ENCODE peak calls at places on chromosomes 6 and 20, in four cellular contexts. Z is NCI-H774; C is Ammon's horn; X is stimulated activated CD8-positive, alpha-beta memory T cell treated with anti-CD3 and anti-CD28 coated beads, Interleukin-2, amount 100 ng/mL, for 1 hour. J is an unnamed sample.

GRCh38 chr20:24651171-24651972 is 181.9 kb downstream of the SYNDIG1 start:
- DNase-seq in Z (no peak), C (no peak), X (no peak), J (no peak)

GRCh38 chr6:147322299-147323162 is 118.3 kb downstream of the STXBP5 start:
- DNase-seq in Z (no peak), C (no peak), X (no peak), J (peak)

GRCh38 chr20:46799781-46800180 is 90.3 kb downstream of the SLC2A10 start:
- DNase-seq in Z (no peak), C (no peak), X (no peak), J (no peak)

GRCh38 chr6:158560787-158561246 is 926 bp downstream of the TMEM181 start:
- DNase-seq in Z (no peak), C (no peak), X (no peak), J (no peak)

GRCh38 chr6:6655805-6656251 is 67.3 kb downstream of the LY86 start:
- DNase-seq in Z (no peak), C (no peak), X (no peak), J (no peak)

GRCh38 chr6:142300758-142301251 is 1.0 kb upstream of the ADGRG6 start:
- DNase-seq in Z (no peak), C (no peak), X (no peak), J (no peak)

GRCh38 chr6:32703347-32703746 is 36.9 kb upstream of the HLA-DQB1 start:
- DNase-seq in Z (no peak), C (no peak), X (no peak), J (no peak)

GRCh38 chr6:52389626-52390360 is 27.8 kb downstream of the PAQR8 start:
- DNase-seq in Z (peak), C (no peak), X (no peak), J (peak)

GRCh38 chr6:106530026-106530425 is 99.3 kb downstream of the RTN4IP1 start:
- DNase-seq in Z (no peak), C (no peak), X (no peak), J (no peak)

GRCh38 chr20:36573798-36574277 is 441 bp downstream of the TGIF2 start:
- DNase-seq in Z (no peak), C (peak), X (peak), J (peak)

GRCh38 chr6:163672710-163673109 is 258.2 kb downstream of the QKI start:
- DNase-seq in Z (no peak), C (no peak), X (no peak), J (no peak)

GRCh38 chr6:53347921-53348435 is 772 bp downstream of the ELOVL5 start:
- DNase-seq in Z (peak), C (peak), X (peak), J (peak)

GRCh38 chr6:26414281-26414680 is 12.2 kb downstream of the BTN3A1 start:
- DNase-seq in Z (no peak), C (no peak), X (no peak), J (no peak)

GRCh38 chr6:123393333-123393732 is 243.4 kb downstream of the TRDN start:
- DNase-seq in Z (peak), C (peak), X (no peak), J (no peak)

GRCh38 chr6:82617648-82618047 is 254.0 kb downstream of the TPBG start:
- DNase-seq in Z (no peak), C (no peak), X (no peak), J (no peak)

GRCh38 chr6:105474234-105474633 is 71.4 kb upstream of the PREP start:
- DNase-seq in Z (no peak), C (peak), X (no peak), J (no peak)

GRCh38 chr6:53066874-53067273 is 1.7 kb downstream of the FBXO9 start:
- DNase-seq in Z (no peak), C (no peak), X (no peak), J (no peak)

GRCh38 chr6:111743859-111744692 is 129.2 kb downstream of the FYN start:
- DNase-seq in Z (no peak), C (peak), X (no peak), J (no peak)

GRCh38 chr6:54255881-54256280 is 52.4 kb upstream of the TINAG start:
- DNase-seq in Z (no peak), C (no peak), X (no peak), J (no peak)

GRCh38 chr6:11473008-11473740 is 64.4 kb upstream of the TMEM170B start:
- DNase-seq in Z (no peak), C (no peak), X (no peak), J (no peak)

GRCh38 chr6:147222160-147222838 is 18.1 kb downstream of the STXBP5 start:
- DNase-seq in Z (no peak), C (no peak), X (no peak), J (no peak)

GRCh38 chr20:61795669-61796630 is 269.7 kb downstream of the TAF4 start:
- DNase-seq in Z (no peak), C (no peak), X (no peak), J (no peak)

GRCh38 chr6:78942451-78942850 is 75.1 kb downstream of the IRAK1BP1 start:
- DNase-seq in Z (no peak), C (no peak), X (no peak), J (no peak)

GRCh38 chr20:37669062-37669772 is 24.6 kb upstream of the CTNNBL1 start:
- DNase-seq in Z (no peak), C (no peak), X (no peak), J (no peak)

GRCh38 chr6:42690151-42690702 is 32.2 kb downstream of the PRPH2 start:
- DNase-seq in Z (no peak), C (peak), X (no peak), J (no peak)

GRCh38 chr20:12925214-12925755 is 83.5 kb upstream of the SPTLC3 start:
- DNase-seq in Z (peak), C (peak), X (no peak), J (peak)

GRCh38 chr6:90074161-90074560 is 179.9 kb downstream of the GJA10 start:
- DNase-seq in Z (no peak), C (peak), X (no peak), J (no peak)

J was measured in GM13977.